ENCODE peak calls at places on chromosome 20, in six cellular contexts. One of them, this sample, is unnamed.

GRCh38 chr20:11235058-11235457 is 561.3 kb upstream of the JAG1 start:
- DNase-seq in cardiac fibroblast: peak; percentile 67
- DNase-seq in CD8-positive, alpha-beta T cell: no peak
- DNase-seq in endothelial cell: no peak
- DNase-seq in hepatocyte: no peak
- DNase-seq in midbrain: no peak
- DNase-seq in this sample: peak; percentile 38

GRCh38 chr20:58645277-58645968 is 5.7 kb upstream of the STX16 start:
- DNase-seq in cardiac fibroblast: peak; percentile 64
- DNase-seq in CD8-positive, alpha-beta T cell: no peak
- DNase-seq in endothelial cell: no peak
- DNase-seq in hepatocyte: no peak
- DNase-seq in midbrain: no peak
- DNase-seq in this sample: peak; percentile 86

GRCh38 chr20:44326391-44327159 is 10.3 kb upstream of the R3HDML start:
- DNase-seq in cardiac fibroblast: no peak
- DNase-seq in CD8-positive, alpha-beta T cell: peak; percentile 59
- DNase-seq in endothelial cell: peak; percentile 18
- DNase-seq in hepatocyte: peak; percentile 22
- DNase-seq in midbrain: no peak
- DNase-seq in this sample: no peak

GRCh38 chr20:37727247-37727956 is 33.6 kb downstream of the CTNNBL1 start:
- DNase-seq in cardiac fibroblast: peak; percentile 38
- DNase-seq in CD8-positive, alpha-beta T cell: no peak
- DNase-seq in endothelial cell: no peak
- DNase-seq in hepatocyte: peak; percentile 27
- DNase-seq in midbrain: peak; percentile 24
- DNase-seq in this sample: peak; percentile 79

GRCh38 chr20:45098096-45098773 is 2.7 kb downstream of the KCNS1 start:
- DNase-seq in cardiac fibroblast: peak; percentile 48
- DNase-seq in CD8-positive, alpha-beta T cell: peak; percentile 44
- DNase-seq in endothelial cell: peak; percentile 65
- DNase-seq in hepatocyte: peak; percentile 47
- DNase-seq in midbrain: no peak
- DNase-seq in this sample: peak; percentile 35

GRCh38 chr20:37298190-37298939 is 8.9 kb downstream of the MANBAL start:
- DNase-seq in cardiac fibroblast: peak; percentile 67
- DNase-seq in CD8-positive, alpha-beta T cell: no peak
- DNase-seq in endothelial cell: no peak
- DNase-seq in hepatocyte: no peak
- DNase-seq in midbrain: no peak
- DNase-seq in this sample: peak; percentile 83

GRCh38 chr20:49850463-49851233 is 38.0 kb downstream of the SLC9A8 start:
- DNase-seq in cardiac fibroblast: no peak
- DNase-seq in CD8-positive, alpha-beta T cell: no peak
- DNase-seq in endothelial cell: no peak
- DNase-seq in hepatocyte: no peak
- DNase-seq in midbrain: peak; percentile 59
- DNase-seq in this sample: no peak

GRCh38 chr20:36836591-36837329 is 39.2 kb upstream of the TLDC2 start:
- DNase-seq in cardiac fibroblast: peak; percentile 61
- DNase-seq in CD8-positive, alpha-beta T cell: no peak
- DNase-seq in endothelial cell: peak; percentile 77
- DNase-seq in hepatocyte: peak; percentile 71
- DNase-seq in midbrain: peak; percentile 58
- DNase-seq in this sample: peak; percentile 71

GRCh38 chr20:29410805-29411457 is 1846.5 kb upstream of the DEFB115 start:
- DNase-seq in cardiac fibroblast: no peak
- DNase-seq in CD8-positive, alpha-beta T cell: no peak
- DNase-seq in endothelial cell: no peak
- DNase-seq in hepatocyte: no peak
- DNase-seq in midbrain: no peak
- DNase-seq in this sample: no peak

GRCh38 chr20:10792291-10792690 is 118.5 kb upstream of the JAG1 start:
- DNase-seq in cardiac fibroblast: no peak
- DNase-seq in CD8-positive, alpha-beta T cell: no peak
- DNase-seq in endothelial cell: no peak
- DNase-seq in hepatocyte: no peak
- DNase-seq in midbrain: no peak
- DNase-seq in this sample: no peak

GRCh38 chr20:58293453-58293852 is 16.1 kb upstream of the RAB22A start:
- DNase-seq in cardiac fibroblast: no peak
- DNase-seq in CD8-positive, alpha-beta T cell: no peak
- DNase-seq in endothelial cell: no peak
- DNase-seq in hepatocyte: no peak
- DNase-seq in midbrain: peak; percentile 41
- DNase-seq in this sample: no peak

GRCh38 chr20:41094656-41095055 is 42.7 kb upstream of the PLCG1 start:
- DNase-seq in cardiac fibroblast: peak; percentile 46
- DNase-seq in CD8-positive, alpha-beta T cell: no peak
- DNase-seq in endothelial cell: no peak
- DNase-seq in hepatocyte: no peak
- DNase-seq in midbrain: no peak
- DNase-seq in this sample: peak; percentile 83

GRCh38 chr20:24163501-24163900 is 174.9 kb upstream of the GGTLC1 start:
- DNase-seq in cardiac fibroblast: no peak
- DNase-seq in CD8-positive, alpha-beta T cell: no peak
- DNase-seq in endothelial cell: no peak
- DNase-seq in hepatocyte: no peak
- DNase-seq in midbrain: no peak
- DNase-seq in this sample: no peak

GRCh38 chr20:63738687-63739128 is 868 bp upstream of the SLC2A4RG start:
- DNase-seq in cardiac fibroblast: peak; percentile 20
- DNase-seq in CD8-positive, alpha-beta T cell: no peak
- DNase-seq in endothelial cell: peak; percentile 60
- DNase-seq in hepatocyte: peak; percentile 81
- DNase-seq in midbrain: peak; percentile 24
- DNase-seq in this sample: peak; percentile 25

GRCh38 chr20:43749734-43750294 is 23.0 kb upstream of the GTSF1L start:
- DNase-seq in cardiac fibroblast: peak; percentile 54
- DNase-seq in CD8-positive, alpha-beta T cell: peak; percentile 90
- DNase-seq in endothelial cell: peak; percentile 94
- DNase-seq in hepatocyte: peak; percentile 84
- DNase-seq in midbrain: peak; percentile 69
- DNase-seq in this sample: peak; percentile 49

GRCh38 chr20:63218701-63219446 is 2.9 kb upstream of the YTHDF1 start:
- DNase-seq in cardiac fibroblast: no peak
- DNase-seq in CD8-positive, alpha-beta T cell: no peak
- DNase-seq in endothelial cell: no peak
- DNase-seq in hepatocyte: no peak
- DNase-seq in midbrain: no peak
- DNase-seq in this sample: no peak

GRCh38 chr20:62080249-62080993 is 14.7 kb upstream of the TAF4 start:
- DNase-seq in cardiac fibroblast: no peak
- DNase-seq in CD8-positive, alpha-beta T cell: no peak
- DNase-seq in endothelial cell: no peak
- DNase-seq in hepatocyte: no peak
- DNase-seq in midbrain: no peak
- DNase-seq in this sample: no peak

GRCh38 chr20:19802492-19803158 is 44.6 kb downstream of the RIN2 start:
- DNase-seq in cardiac fibroblast: no peak
- DNase-seq in CD8-positive, alpha-beta T cell: no peak
- DNase-seq in endothelial cell: no peak
- DNase-seq in hepatocyte: peak; percentile 63
- DNase-seq in midbrain: no peak
- DNase-seq in this sample: no peak

GRCh38 chr20:45355209-45355608 is 7.0 kb upstream of the SDC4 start:
- DNase-seq in cardiac fibroblast: peak; percentile 67
- DNase-seq in CD8-positive, alpha-beta T cell: no peak
- DNase-seq in endothelial cell: no peak
- DNase-seq in hepatocyte: peak; percentile 66
- DNase-seq in midbrain: no peak
- DNase-seq in this sample: peak; percentile 84

GRCh38 chr20:33667245-33668086 is 723 bp downstream of the ACTL10 start:
- DNase-seq in cardiac fibroblast: peak; percentile 82
- DNase-seq in CD8-positive, alpha-beta T cell: peak; percentile 88
- DNase-seq in endothelial cell: no peak
- DNase-seq in hepatocyte: no peak
- DNase-seq in midbrain: no peak
- DNase-seq in this sample: peak; percentile 79

GRCh38 chr20:37494796-37495195 is 26.3 kb upstream of the NNAT start:
- DNase-seq in cardiac fibroblast: no peak
- DNase-seq in CD8-positive, alpha-beta T cell: no peak
- DNase-seq in endothelial cell: no peak
- DNase-seq in hepatocyte: no peak
- DNase-seq in midbrain: no peak
- DNase-seq in this sample: no peak

GRCh38 chr20:59221049-59221748 is 57.6 kb downstream of the ZNF831 start:
- DNase-seq in cardiac fibroblast: peak; percentile 11
- DNase-seq in CD8-positive, alpha-beta T cell: no peak
- DNase-seq in endothelial cell: no peak
- DNase-seq in hepatocyte: no peak
- DNase-seq in midbrain: no peak
- DNase-seq in this sample: no peak

GRCh38 chr20:49853640-49854039 is 41.0 kb downstream of the SLC9A8 start:
- DNase-seq in cardiac fibroblast: peak; percentile 72
- DNase-seq in CD8-positive, alpha-beta T cell: no peak
- DNase-seq in endothelial cell: no peak
- DNase-seq in hepatocyte: peak; percentile 78
- DNase-seq in midbrain: peak; percentile 12
- DNase-seq in this sample: peak; percentile 90

This sample was measured in fibroblast of mammary gland.